ENCODE peak calls at places on chromosomes 3 and 15, in six cellular contexts. Z is H1, M is A549, A is K562, Q is HepG2, U is GM12878. N is an unnamed sample.

GRCh38 chr3:130906374-130906995 is 12.6 kb downstream of the ATP2C1 start:
- DNase-seq in Z (no peak), M (no peak), A (no peak), Q (no peak), U (no peak), N (no peak)

GRCh38 chr3:188979236-188979635 is 192.5 kb upstream of the TPRG1 start:
- DNase-seq in Z (no peak), M (no peak), A (no peak), Q (no peak), U (no peak), N (no peak)

GRCh38 chr3:104359546-104359945 is 1007.2 kb upstream of the ALCAM start:
- DNase-seq in Z (no peak), M (peak), A (no peak), Q (no peak), U (no peak), N (no peak)

GRCh38 chr3:193772389-193772788 is 179.4 kb downstream of the OPA1 start:
- DNase-seq in Z (peak), M (no peak), A (no peak), Q (peak), U (no peak), N (no peak)

GRCh38 chr3:66495633-66496032 is 5.2 kb downstream of the LRIG1 start:
- DNase-seq in Z (no peak), M (no peak), A (no peak), Q (no peak), U (no peak), N (no peak)

GRCh38 chr15:75823860-75824613 is 19.2 kb upstream of the UBE2Q2 start:
- DNase-seq in Z (peak), M (peak), A (no peak), Q (peak), U (no peak), N (no peak)

GRCh38 chr3:138455801-138456716 is 21.6 kb downstream of the ESYT3 start:
- DNase-seq in Z (no peak), M (no peak), A (no peak), Q (no peak), U (no peak), N (no peak)

GRCh38 chr3:29370451-29371420 is 89.9 kb downstream of the RBMS3 start:
- DNase-seq in Z (no peak), M (no peak), A (no peak), Q (no peak), U (no peak), N (no peak)

GRCh38 chr3:49654955-49655556 is 19.1 kb upstream of the APEH start:
- DNase-seq in Z (no peak), M (no peak), A (no peak), Q (no peak), U (no peak), N (no peak)

GRCh38 chr3:183264249-183264648 is 11.2 kb downstream of the B3GNT5 start:
- DNase-seq in Z (no peak), M (no peak), A (no peak), Q (no peak), U (no peak), N (no peak)

GRCh38 chr3:188568750-188569149 is 414.8 kb downstream of the LPP start:
- DNase-seq in Z (no peak), M (no peak), A (no peak), Q (no peak), U (no peak), N (no peak)

GRCh38 chr15:48149858-48150257 is 28.2 kb downstream of the MYEF2 start:
- DNase-seq in Z (no peak), M (no peak), A (no peak), Q (no peak), U (no peak), N (no peak)

GRCh38 chr3:61608711-61609110 is 47.3 kb downstream of the PTPRG start:
- DNase-seq in Z (no peak), M (no peak), A (no peak), Q (no peak), U (no peak), N (no peak)

GRCh38 chr3:18111702-18112311 is 313.3 kb downstream of the SATB1 start:
- DNase-seq in Z (no peak), M (no peak), A (no peak), Q (peak), U (peak), N (peak)

GRCh38 chr15:65342493-65342892 is 35.3 kb downstream of the IGDCC3 start:
- DNase-seq in Z (no peak), M (no peak), A (no peak), Q (no peak), U (no peak), N (peak)

GRCh38 chr15:53193149-53193548 is 403.0 kb upstream of the ONECUT1 start:
- DNase-seq in Z (no peak), M (peak), A (no peak), Q (peak), U (no peak), N (no peak)

GRCh38 chr15:94047566-94047965 is 183.8 kb upstream of the MCTP2 start:
- DNase-seq in Z (no peak), M (no peak), A (no peak), Q (no peak), U (no peak), N (no peak)

GRCh38 chr3:174620138-174620537 is 239.0 kb upstream of the NAALADL2 start:
- DNase-seq in Z (no peak), M (peak), A (no peak), Q (no peak), U (no peak), N (no peak)

GRCh38 chr15:68407886-68408500 is 24.0 kb downstream of the ITGA11 start:
- DNase-seq in Z (no peak), M (no peak), A (no peak), Q (no peak), U (no peak), N (no peak)

GRCh38 chr15:57878573-57878972 is 172.1 kb downstream of the POLR2M start:
- DNase-seq in Z (no peak), M (no peak), A (no peak), Q (no peak), U (no peak), N (no peak)
- TF ChIP-seq CHD2 in Z (no peak), M (no peak), A (no peak), Q (no peak), U (no peak), N (no peak)

GRCh38 chr15:41944313-41944940 is 27.9 kb downstream of the EHD4 start:
- DNase-seq in Z (no peak), M (peak), A (no peak), Q (peak), U (no peak), N (no peak)
- TF ChIP-seq CHD2 in Z (no peak), M (no peak), A (no peak), Q (no peak), U (no peak), N (no peak)

GRCh38 chr3:58258392-58259040 is 20.9 kb downstream of the ABHD6 start:
- DNase-seq in Z (no peak), M (no peak), A (no peak), Q (no peak), U (no peak), N (no peak)
- TF ChIP-seq CHD2 in Z (no peak), M (no peak), A (no peak), Q (no peak), U (no peak), N (no peak)

GRCh38 chr3:41120461-41120860 is 78.8 kb upstream of the CTNNB1 start:
- DNase-seq in Z (no peak), M (no peak), A (no peak), Q (no peak), U (no peak), N (no peak)

GRCh38 chr3:41117398-41117870 is 81.9 kb upstream of the CTNNB1 start:
- DNase-seq in Z (no peak), M (peak), A (peak), Q (peak), U (peak), N (no peak)

GRCh38 chr3:41115069-41115468 is 84.2 kb upstream of the CTNNB1 start:
- DNase-seq in Z (no peak), M (no peak), A (no peak), Q (peak), U (no peak), N (no peak)

GRCh38 chr3:41116851-41117250 is 82.5 kb upstream of the CTNNB1 start:
- DNase-seq in Z (no peak), M (no peak), A (no peak), Q (peak), U (no peak), N (no peak)

GRCh38 chr3:41118461-41119385 is 80.6 kb upstream of the CTNNB1 start:
- DNase-seq in Z (no peak), M (no peak), A (no peak), Q (no peak), U (no peak), N (no peak)
- TF ChIP-seq CHD2 in Z (no peak), M (no peak), A (no peak), Q (no peak), U (no peak), N (no peak)

DNA sequence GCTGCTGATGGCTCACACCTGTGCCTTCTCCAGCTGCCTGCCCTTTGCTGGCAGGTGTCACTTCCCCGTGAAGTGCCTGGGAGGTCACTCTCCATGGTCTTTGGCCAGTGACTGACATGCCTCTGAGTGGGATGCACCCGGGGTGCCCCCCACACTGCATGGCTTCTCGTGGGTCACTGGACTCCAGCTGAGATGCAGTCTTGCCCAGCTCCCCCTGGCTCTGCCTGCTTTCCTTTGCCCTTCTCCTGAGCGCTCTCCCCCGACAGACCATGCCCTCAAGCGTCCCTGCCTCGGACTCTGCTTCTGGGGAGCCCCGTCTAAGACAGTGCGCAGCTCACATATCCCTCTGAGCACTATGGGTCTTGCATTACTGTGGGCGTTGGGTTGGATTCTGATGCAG is 14.4 kb downstream of the FBLN2 start:
- DNase-seq in Z (no peak), M (no peak), A (no peak), Q (no peak), U (no peak), N (no peak)
- TF ChIP-seq CHD2 in Z (no peak), M (no peak), A (no peak), Q (no peak), U (no peak), N (no peak)

GRCh38 chr15:88174571-88174970 is 82.0 kb downstream of the NTRK3 start:
- DNase-seq in Z (no peak), M (no peak), A (no peak), Q (no peak), U (no peak), N (no peak)

GRCh38 chr15:88179562-88179961 is 77.0 kb downstream of the NTRK3 start:
- DNase-seq in Z (no peak), M (no peak), A (no peak), Q (no peak), U (peak), N (no peak)

GRCh38 chr15:88181613-88182012 is 74.9 kb downstream of the NTRK3 start:
- DNase-seq in Z (no peak), M (no peak), A (no peak), Q (no peak), U (no peak), N (no peak)

GRCh38 chr15:88178631-88179030 is 77.9 kb downstream of the NTRK3 start:
- DNase-seq in Z (no peak), M (no peak), A (no peak), Q (no peak), U (peak), N (no peak)

GRCh38 chr15:88177451-88177850 is 79.1 kb downstream of the NTRK3 start:
- DNase-seq in Z (no peak), M (no peak), A (no peak), Q (no peak), U (no peak), N (no peak)
- TF ChIP-seq CHD2 in Z (no peak), M (no peak), A (no peak), Q (no peak), U (no peak), N (no peak)

DNA sequence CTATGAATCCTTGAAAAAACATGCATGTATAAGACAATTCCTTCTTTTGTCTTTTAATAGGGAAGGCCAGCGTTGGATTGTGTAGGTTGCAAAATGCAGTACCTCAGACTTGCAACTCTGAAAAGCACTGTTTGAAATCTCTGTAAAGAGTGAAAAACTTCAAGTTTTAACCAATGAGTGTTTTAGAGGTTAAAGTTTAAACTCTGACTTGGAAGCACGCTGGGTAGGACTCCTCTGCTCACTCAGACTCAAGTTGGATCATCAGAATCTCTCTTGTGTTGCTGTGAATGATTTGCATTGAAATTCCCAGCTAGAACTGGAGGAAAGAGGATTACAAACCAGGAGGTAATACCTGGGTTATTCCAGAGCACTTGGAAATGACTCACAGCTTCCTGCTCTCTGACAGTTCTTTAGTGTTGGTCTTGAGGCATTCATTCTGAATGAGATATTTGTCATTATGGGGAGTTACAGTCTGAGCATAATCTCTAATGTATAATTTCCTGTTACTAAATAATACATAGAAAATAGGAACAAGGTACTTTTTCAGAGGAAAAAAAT is 49.1 kb downstream of the PLS1 start:
- DNase-seq in Z (no peak), M (peak), A (no peak), Q (peak), U (no peak), N (no peak)
- TF ChIP-seq CHD2 in Z (no peak), M (no peak), A (no peak), Q (no peak), U (no peak), N (no peak)

DNA sequence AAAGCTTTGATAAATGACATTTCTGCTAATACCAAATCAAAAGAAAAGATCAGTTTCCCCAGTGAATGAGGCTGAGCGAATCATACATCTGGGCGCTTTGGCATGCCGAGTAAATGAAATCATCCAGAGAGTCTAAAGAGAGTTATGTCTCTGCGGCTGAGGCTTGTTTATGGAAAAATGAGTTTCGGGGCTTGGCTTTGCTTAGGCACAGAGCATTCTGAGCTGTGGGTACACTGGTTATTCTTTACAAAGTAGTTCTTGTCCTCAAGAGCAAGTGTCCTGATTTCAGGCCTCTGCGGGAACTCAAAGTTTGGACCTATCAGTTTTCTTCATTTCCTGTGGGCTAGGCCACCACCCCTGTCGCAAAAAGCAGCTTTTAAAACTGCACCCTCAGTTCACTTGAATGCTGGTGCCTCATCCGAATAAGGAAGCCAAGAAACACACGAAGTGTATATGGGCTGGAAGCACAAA is 109.9 kb upstream of the TGFBR2 start:
- DNase-seq in Z (no peak), M (no peak), A (no peak), Q (no peak), U (no peak), N (no peak)
- TF ChIP-seq CHD2 in Z (no peak), M (no peak), A (no peak), Q (no peak), U (no peak), N (no peak)

DNA sequence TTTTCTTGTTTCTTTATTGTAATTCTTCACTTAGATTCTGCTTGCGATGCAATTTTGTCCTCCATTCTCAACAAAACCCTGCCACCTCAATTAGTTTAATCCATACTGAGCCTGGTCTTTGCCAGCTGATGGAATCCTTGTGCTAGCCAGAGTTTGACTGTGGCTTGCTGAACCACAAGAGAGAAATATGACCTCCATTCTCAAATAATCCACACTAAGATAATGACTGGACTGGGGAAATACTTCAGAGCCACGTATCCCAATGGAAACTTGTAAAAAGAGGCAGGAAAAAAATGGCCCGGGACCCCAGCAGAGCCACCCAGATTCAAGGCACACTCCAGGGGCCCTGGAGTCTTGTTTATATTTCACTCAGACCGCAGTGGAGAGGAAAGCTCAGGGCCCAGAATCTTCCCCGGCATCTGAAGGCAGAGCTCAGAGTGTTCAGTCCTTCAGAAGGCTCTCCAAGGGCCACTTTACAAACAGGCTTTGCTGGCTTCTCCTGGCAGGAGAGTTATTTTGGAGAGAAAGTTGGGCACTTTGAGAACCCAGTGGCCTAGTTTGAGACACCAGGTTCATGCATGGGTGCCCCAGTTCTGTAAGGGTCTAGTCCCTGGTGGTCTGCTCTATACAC is 62.7 kb downstream of the SSUH2 start:
- DNase-seq in Z (no peak), M (no peak), A (no peak), Q (no peak), U (no peak), N (no peak)
- TF ChIP-seq CHD2 in Z (no peak), M (no peak), A (no peak), Q (no peak), U (no peak), N (no peak)

GRCh38 chr3:42118762-42119361 is 27.7 kb downstream of the TRAK1 start:
- DNase-seq in Z (no peak), M (peak), A (peak), Q (peak), U (peak), N (peak)
- TF ChIP-seq CHD2 in Z (no peak), M (no peak), A (no peak), Q (no peak), U (no peak), N (no peak)

N was measured in SK-N-SH.